ENCODE peak calls at places on chromosome 3, in eight cellular contexts. S is fibroblast of villous mesenchyme, W is upper lobe of right lung, M is endodermal cell, X is SJSA1, F is fibroblast of pulmonary artery, P is cardiac muscle cell, E is foreskin fibroblast. Y is an unnamed sample.

GRCh38 chr3:101902041-101902440 is 52.7 kb downstream of the NFKBIZ start:
- DNase-seq in S (peak; percentile 79), W (no peak), M (no peak), X (peak; percentile 50), F (peak; percentile 96), P (no peak), E (peak; percentile 96), Y (no peak)

GRCh38 chr3:16309558-16309957 is 44.5 kb downstream of the OXNAD1 start:
- DNase-seq in S (peak; percentile 72), W (no peak), M (no peak), X (no peak), F (peak; percentile 64), P (no peak), E (peak; percentile 40), Y (no peak)

GRCh38 chr3:28836199-28836598 is 444.7 kb upstream of the RBMS3 start:
- DNase-seq in S (no peak), W (no peak), M (no peak), X (no peak), F (no peak), P (no peak), E (no peak), Y (no peak)

GRCh38 chr3:177731644-177732268 is 534.5 kb upstream of the TBL1XR1 start:
- DNase-seq in S (peak; percentile 84), W (no peak), M (no peak), X (no peak), F (peak; percentile 33), P (no peak), E (peak; percentile 58), Y (no peak)

GRCh38 chr3:13708301-13708700 is 159.4 kb downstream of the FBLN2 start:
- DNase-seq in S (no peak), W (peak; percentile 8), M (peak; percentile 17), X (peak; percentile 12), F (no peak), P (no peak), E (no peak), Y (peak; percentile 22)

GRCh38 chr3:127159547-127159946 is 33.4 kb upstream of the PRR23E start:
- DNase-seq in S (no peak), W (no peak), M (no peak), X (no peak), F (no peak), P (no peak), E (no peak), Y (no peak)

GRCh38 chr3:37862219-37862711 is 585 bp downstream of the CTDSPL start:
- DNase-seq in S (peak; percentile 30), W (peak; percentile 83), M (peak; percentile 73), X (no peak), F (peak; percentile 34), P (peak; percentile 53), E (peak; percentile 46), Y (peak; percentile 83)

GRCh38 chr3:58630081-58630709 is 36.4 kb downstream of the FAM3D start:
- DNase-seq in S (peak; percentile 58), W (no peak), M (peak; percentile 94), X (peak; percentile 67), F (peak; percentile 73), P (peak; percentile 75), E (peak; percentile 52), Y (no peak)

GRCh38 chr3:155031191-155031590 is 48.9 kb upstream of the MME start:
- DNase-seq in S (peak; percentile 61), W (no peak), M (no peak), X (no peak), F (peak; percentile 88), P (no peak), E (peak; percentile 39), Y (no peak)

GRCh38 chr3:36944012-36944640 is 728 bp downstream of the TRANK1 start:
- DNase-seq in S (peak; percentile 61), W (peak; percentile 86), M (peak; percentile 86), X (peak; percentile 53), F (peak; percentile 68), P (peak; percentile 35), E (peak; percentile 49), Y (peak; percentile 89)

GRCh38 chr3:180947761-180948390 is 35.4 kb downstream of the FXR1 start:
- DNase-seq in S (no peak), W (no peak), M (no peak), X (no peak), F (no peak), P (no peak), E (no peak), Y (no peak)

GRCh38 chr3:172213168-172213567 is 173.8 kb downstream of the FNDC3B start:
- DNase-seq in S (peak; percentile 99), W (no peak), M (no peak), X (no peak), F (peak; percentile 58), P (no peak), E (no peak), Y (no peak)

GRCh38 chr3:150308481-150308918 is 99.6 kb upstream of the TSC22D2 start:
- DNase-seq in S (peak; percentile 38), W (no peak), M (no peak), X (no peak), F (no peak), P (no peak), E (no peak), Y (no peak)

GRCh38 chr3:171350364-171350763 is 109.8 kb downstream of the TNIK start:
- DNase-seq in S (no peak), W (no peak), M (no peak), X (no peak), F (no peak), P (no peak), E (no peak), Y (no peak)

GRCh38 chr3:145422541-145422940 is 738.4 kb downstream of the PLOD2 start:
- DNase-seq in S (no peak), W (no peak), M (no peak), X (no peak), F (no peak), P (no peak), E (no peak), Y (no peak)

GRCh38 chr3:143586565-143586964 is 261.7 kb downstream of the SLC9A9 start:
- DNase-seq in S (no peak), W (no peak), M (no peak), X (no peak), F (peak; percentile 11), P (no peak), E (peak; percentile 35), Y (no peak)

GRCh38 chr3:129226374-129226773 is 23.0 kb upstream of the COPG1 start:
- DNase-seq in S (peak; percentile 96), W (peak; percentile 80), M (no peak), X (peak; percentile 87), F (peak; percentile 81), P (no peak), E (peak; percentile 88), Y (peak; percentile 84)

GRCh38 chr3:52246264-52246620 is 683 bp downstream of the PPM1M start:
- DNase-seq in S (no peak), W (no peak), M (no peak), X (no peak), F (no peak), P (no peak), E (no peak), Y (no peak)

GRCh38 chr3:52245322-52246263 is at the start of gene PPM1M:
- DNase-seq in S (peak; percentile 48), W (peak; percentile 81), M (peak; percentile 88), X (peak; percentile 64), F (peak; percentile 43), P (peak; percentile 58), E (peak; percentile 46), Y (peak; percentile 93)

GRCh38 chr3:52248165-52248541 is 2.6 kb downstream of the PPM1M start:
- DNase-seq in S (no peak), W (peak; percentile 52), M (no peak), X (no peak), F (no peak), P (no peak), E (no peak), Y (peak; percentile 76)

GRCh38 chr3:52247455-52248164 is 2.1 kb downstream of the PPM1M start:
- DNase-seq in S (no peak), W (peak; percentile 31), M (no peak), X (no peak), F (no peak), P (no peak), E (no peak), Y (peak; percentile 72)

GRCh38 chr3:52246728-52247454 is 1.3 kb downstream of the PPM1M start:
- DNase-seq in S (no peak), W (peak; percentile 68), M (no peak), X (no peak), F (no peak), P (no peak), E (no peak), Y (peak; percentile 91)
- H3K4me3 ChIP-seq in S (no peak overlapping the region), W (peak overlapping the region; percentile 68), M (no peak overlapping the region), X (no peak overlapping the region), F (no peak overlapping the region), P (no peak overlapping the region), E (peak overlapping the region; percentile 49), Y (peak overlapping the region; percentile 54)

GRCh38 chr3:124885466-124886167 is 1.5 kb downstream of the ITGB5 start:
- DNase-seq in S (peak; percentile 58), W (no peak), M (no peak), X (peak; percentile 53), F (peak; percentile 33), P (peak; percentile 25), E (no peak), Y (no peak)
- H3K4me3 ChIP-seq in S (peak overlapping the region; percentile 73), W (peak overlapping the region; percentile 81), M (peak overlapping the region; percentile 99), X (peak overlapping the region; percentile 72), F (peak overlapping the region; percentile 67), P (peak overlapping the region; percentile 96), E (peak overlapping the region; percentile 61), Y (peak overlapping the region; percentile 69)

GRCh38 chr3:119558528-119559339 is 680 bp downstream of the CD80 start:
- DNase-seq in S (no peak), W (no peak), M (no peak), X (no peak), F (no peak), P (no peak), E (no peak), Y (no peak)
- H3K4me3 ChIP-seq in S (no peak overlapping the region), W (peak overlapping the region; percentile 32), M (no peak overlapping the region), X (no peak overlapping the region), F (no peak overlapping the region), P (no peak overlapping the region), E (no peak overlapping the region), Y (peak overlapping the region; percentile 8)

DNA sequence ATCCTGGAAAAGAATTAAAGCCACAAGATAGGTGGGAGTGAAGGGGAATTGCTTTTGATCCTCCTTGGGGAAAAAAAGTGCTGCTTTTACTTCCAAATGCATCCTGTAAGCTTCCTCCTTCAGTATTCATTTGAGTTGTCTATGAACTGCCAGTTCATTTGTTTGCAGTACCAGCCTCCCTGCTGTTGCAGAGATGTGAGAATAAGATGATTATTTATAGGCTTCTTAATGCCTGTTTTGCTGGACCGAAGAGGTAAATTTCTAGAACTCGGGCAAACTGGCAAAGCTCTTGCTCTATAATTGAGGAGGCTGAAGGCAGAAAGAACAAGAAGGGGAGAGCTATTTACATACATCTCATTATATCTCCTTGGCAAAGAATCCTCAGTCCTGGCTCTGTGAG is 790.3 kb downstream of the GRM7 start:
- DNase-seq in S (no peak), W (no peak), M (no peak), X (no peak), F (no peak), P (no peak), E (no peak), Y (no peak)
- H3K4me3 ChIP-seq in S (no peak overlapping the region), W (no peak overlapping the region), M (no peak overlapping the region), X (no peak overlapping the region), F (no peak overlapping the region), P (no peak overlapping the region), E (no peak overlapping the region), Y (no peak overlapping the region)